ENCODE peak calls at places on chromosomes 13 and 19, in six cellular contexts. M, D, E, I, A and O are unnamed samples. For H3K27me3, the result is how much of the 10 kb centered on the place peaks cover.

GRCh38 chr19:15701757-15702589 is 25.9 kb upstream of the OR10H2 start:
- DNase-seq in A (no peak), E (no peak), D (no peak), M (no peak), I (no peak), O (no peak)

GRCh38 chr13:32267836-32268439 is 47.2 kb downstream of the ZAR1L start:
- DNase-seq in E (peak), D (peak), M (peak), I (no peak), A (no peak), O (peak)

GRCh38 chr19:32870154-32870573 is 597 bp upstream of the SLC7A9 start:
- DNase-seq in A (no peak), D (peak), M (no peak), I (no peak), E (no peak), O (peak)

GRCh38 chr13:94537740-94538630 is 58.0 kb downstream of the TGDS start:
- DNase-seq in M (no peak), A (no peak), I (no peak), D (no peak), E (no peak), O (no peak)

GRCh38 chr13:39317284-39317683 is 279.0 kb downstream of the NHLRC3 start:
- DNase-seq in M (no peak), I (peak), A (peak), D (no peak), E (no peak), O (no peak)

GRCh38 chr19:9828551-9829063 is 889 bp downstream of the UBL5 start:
- DNase-seq in A (no peak), M (no peak), E (no peak), D (no peak), I (no peak), O (no peak)

GRCh38 chr19:13887039-13887438 is 10.1 kb downstream of the NANOS3 start:
- DNase-seq in I (no peak), A (no peak), E (peak), M (no peak), D (no peak), O (peak)

GRCh38 chr19:10773969-10774368 is 56.1 kb downstream of the DNM2 start:
- DNase-seq in A (no peak), I (no peak), M (no peak), E (no peak), D (no peak), O (no peak)

GRCh38 chr19:41371541-41371940 is 4.8 kb upstream of the TMEM91 start:
- DNase-seq in I (no peak), A (no peak), M (no peak), E (no peak), D (no peak), O (no peak)

GRCh38 chr13:82298110-82298509 is 1584.2 kb downstream of the SLITRK1 start:
- DNase-seq in D (no peak), E (no peak), M (no peak), I (no peak), A (no peak), O (no peak)

GRCh38 chr19:8601796-8602195 is 8.7 kb downstream of the ADAMTS10 start:
- DNase-seq in D (no peak), M (no peak), E (no peak), A (no peak), I (no peak), O (no peak)

GRCh38 chr13:72379581-72379980 is 347.8 kb downstream of the MZT1 start:
- DNase-seq in I (no peak), D (no peak), E (no peak), A (no peak), M (no peak), O (no peak)

GRCh38 chr13:21670006-21670882 is 629 bp upstream of the FGF9 start:
- DNase-seq in A (no peak), D (peak), E (peak), I (peak), M (peak), O (peak)

GRCh38 chr19:7515471-7516226 is at the start of gene ZNF358:
- DNase-seq in E (no peak), M (no peak), I (peak), A (no peak), D (peak), O (peak)

GRCh38 chr19:7516878-7517277 is 975 bp downstream of the ZNF358 start:
- DNase-seq in D (no peak), I (no peak), M (no peak), A (no peak), E (no peak), O (peak)

GRCh38 chr19:7515091-7515470 is 822 bp upstream of the ZNF358 start:
- DNase-seq in A (no peak), I (no peak), M (no peak), D (no peak), E (no peak), O (peak)

GRCh38 chr19:7513809-7514642 is 1.9 kb upstream of the ZNF358 start:
- DNase-seq in E (no peak), I (no peak), M (no peak), A (no peak), D (no peak), O (no peak)

GRCh38 chr19:7516281-7516862 is 469 bp downstream of the ZNF358 start:
- DNase-seq in I (no peak), E (no peak), D (peak), A (no peak), M (no peak), O (no peak)
- H3K4me3 ChIP-seq in I (peak), E (no peak), D (peak), A (peak), M (no peak), O (peak)

GRCh38 chr13:99072356-99072755 is 94.5 kb upstream of the DOCK9 start:
- DNase-seq in E (no peak), M (no peak), D (no peak), A (no peak), I (no peak), O (no peak)

GRCh38 chr13:99074693-99075092 is 96.8 kb upstream of the DOCK9 start:
- DNase-seq in D (no peak), I (no peak), E (no peak), A (no peak), M (no peak), O (no peak)

GRCh38 chr13:99072941-99073340 is 95.1 kb upstream of the DOCK9 start:
- DNase-seq in A (no peak), D (no peak), M (no peak), E (no peak), I (no peak), O (no peak)

GRCh38 chr13:99078014-99078771 is 100.3 kb upstream of the DOCK9 start:
- DNase-seq in E (no peak), I (no peak), M (peak), D (no peak), A (no peak), O (no peak)

GRCh38 chr13:99075268-99076191 is 97.7 kb upstream of the DOCK9 start:
- DNase-seq in I (no peak), E (no peak), D (no peak), M (peak), A (no peak), O (no peak)
- H3K27me3 ChIP-seq in I (under half), E (under half), D (under half), M (under half), A (under half), O (under half)

GRCh38 chr19:3175761-3176714 is 2.5 kb upstream of the S1PR4 start:
- DNase-seq in D (no peak), M (peak), E (peak), I (no peak), A (no peak), O (peak)

GRCh38 chr19:3176715-3177501 is 1.7 kb upstream of the S1PR4 start:
- DNase-seq in M (no peak), E (peak), D (no peak), A (no peak), I (no peak), O (peak)

GRCh38 chr19:3178973-3179738 is 587 bp downstream of the S1PR4 start:
- DNase-seq in M (no peak), A (no peak), D (no peak), E (no peak), I (no peak), O (no peak)

GRCh38 chr19:3179739-3180293 is 1.2 kb downstream of the S1PR4 start:
- DNase-seq in M (no peak), I (no peak), D (no peak), E (no peak), A (no peak), O (peak)

DNA sequence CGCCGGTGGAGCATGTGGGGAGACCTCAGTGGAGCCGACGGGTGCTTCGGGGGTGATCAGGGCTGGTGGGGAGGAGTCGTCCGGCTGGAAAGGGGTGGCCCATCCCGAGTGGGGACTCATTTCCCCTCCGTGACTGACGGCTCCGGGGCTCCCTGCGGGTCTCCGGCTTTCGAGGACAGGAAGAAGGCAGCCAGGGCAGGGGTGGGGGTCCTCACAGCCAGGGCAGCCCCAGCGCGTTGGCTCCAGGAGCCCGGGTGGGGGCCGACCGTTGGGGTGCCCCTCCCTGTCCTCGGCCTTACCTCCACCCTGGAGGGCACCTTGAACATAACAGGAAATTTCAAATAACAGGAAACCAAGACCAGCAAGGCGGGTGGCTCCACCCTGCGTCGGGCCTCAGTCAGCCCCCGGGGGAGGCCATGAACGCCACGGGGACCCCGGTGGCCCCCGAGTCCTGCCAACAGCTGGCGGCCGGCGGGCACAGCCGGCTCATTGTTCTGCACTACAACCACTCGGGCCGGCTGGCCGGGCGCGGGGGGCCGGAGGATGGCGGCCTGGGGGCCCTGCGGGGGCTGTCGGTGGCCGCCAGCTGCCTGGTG is at the start of gene S1PR4:
- DNase-seq in I (no peak), M (peak), D (no peak), E (peak), A (no peak), O (peak)
- H3K4me3 ChIP-seq in I (no peak), M (peak), D (no peak), E (peak), A (no peak), O (no peak)

DNA sequence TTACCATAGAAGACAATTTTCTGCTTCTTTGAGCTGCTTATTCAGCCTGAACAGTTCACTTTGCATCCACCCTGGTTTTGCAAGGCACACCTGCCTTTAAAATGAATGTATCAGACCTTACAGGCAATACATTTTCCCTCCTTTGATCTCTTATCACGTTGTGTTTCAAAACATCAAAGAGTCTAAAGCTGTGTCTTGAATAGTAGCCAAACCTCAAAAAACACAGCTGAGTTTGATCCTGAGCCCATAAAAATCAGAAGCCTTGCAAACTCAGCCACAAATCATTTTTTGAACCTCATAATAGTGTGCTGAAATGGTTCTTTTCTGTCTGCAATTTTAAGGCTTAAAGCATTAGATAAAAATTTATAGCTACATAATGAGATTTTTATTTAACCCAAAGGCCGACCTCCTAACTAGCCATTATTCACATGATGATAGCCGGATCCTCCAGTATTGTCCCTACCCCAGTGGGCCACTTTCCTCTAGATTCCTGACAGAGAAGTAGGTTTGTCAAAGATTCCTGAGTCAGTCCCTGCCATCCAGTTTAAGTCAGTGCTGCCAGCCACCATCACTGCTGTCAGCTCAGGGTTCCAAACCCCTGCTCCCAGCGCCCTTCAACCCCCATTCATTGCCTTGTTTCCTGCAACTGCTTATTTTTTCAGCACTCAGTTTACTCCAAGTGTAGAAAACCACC is 71.8 kb downstream of the CAB39L start:
- DNase-seq in I (no peak), D (no peak), A (no peak), M (peak), E (no peak), O (no peak)
- H3K27me3 ChIP-seq in I (under half), D (under half), A (under half), M (under half), E (under half), O (under half)

DNA sequence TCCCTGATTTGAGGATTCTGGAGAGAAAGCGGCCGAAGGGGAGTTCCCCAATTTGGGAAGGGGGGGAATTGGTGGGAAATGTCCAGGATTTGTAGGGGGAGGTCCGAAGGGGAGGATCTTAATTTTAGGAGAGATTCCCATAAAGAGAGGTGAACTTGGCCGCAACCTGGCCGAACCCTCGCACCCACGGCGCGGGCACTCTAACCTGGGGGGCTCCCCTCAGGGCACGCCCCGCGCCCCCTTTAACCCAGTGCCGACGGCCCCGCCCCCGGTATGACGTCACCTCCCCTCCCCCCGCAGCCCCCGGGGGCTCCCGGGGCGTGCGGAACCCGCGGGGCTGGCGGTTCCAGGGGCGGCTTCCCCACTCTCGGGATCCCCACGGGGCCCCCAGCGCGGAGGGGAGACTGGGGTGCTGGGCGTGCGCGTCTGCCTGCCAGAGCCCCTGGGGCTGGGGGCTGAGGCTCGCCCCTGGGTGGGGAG is 1.1 kb downstream of the PTPRS start:
- DNase-seq in D (no peak), M (no peak), A (no peak), E (no peak), I (no peak), O (peak)
- H3K4me3 ChIP-seq in D (peak), M (no peak), A (peak), E (no peak), I (peak), O (peak)

GRCh38 chr19:6853868-6854267 is 33.5 kb upstream of the ADGRE1 start:
- DNase-seq in E (no peak), I (no peak), D (no peak), M (no peak), A (no peak), O (no peak)
- H3K27me3 ChIP-seq in E (under half), I (under half), D (under half), M (under half), A (under half), O (under half)

DNA sequence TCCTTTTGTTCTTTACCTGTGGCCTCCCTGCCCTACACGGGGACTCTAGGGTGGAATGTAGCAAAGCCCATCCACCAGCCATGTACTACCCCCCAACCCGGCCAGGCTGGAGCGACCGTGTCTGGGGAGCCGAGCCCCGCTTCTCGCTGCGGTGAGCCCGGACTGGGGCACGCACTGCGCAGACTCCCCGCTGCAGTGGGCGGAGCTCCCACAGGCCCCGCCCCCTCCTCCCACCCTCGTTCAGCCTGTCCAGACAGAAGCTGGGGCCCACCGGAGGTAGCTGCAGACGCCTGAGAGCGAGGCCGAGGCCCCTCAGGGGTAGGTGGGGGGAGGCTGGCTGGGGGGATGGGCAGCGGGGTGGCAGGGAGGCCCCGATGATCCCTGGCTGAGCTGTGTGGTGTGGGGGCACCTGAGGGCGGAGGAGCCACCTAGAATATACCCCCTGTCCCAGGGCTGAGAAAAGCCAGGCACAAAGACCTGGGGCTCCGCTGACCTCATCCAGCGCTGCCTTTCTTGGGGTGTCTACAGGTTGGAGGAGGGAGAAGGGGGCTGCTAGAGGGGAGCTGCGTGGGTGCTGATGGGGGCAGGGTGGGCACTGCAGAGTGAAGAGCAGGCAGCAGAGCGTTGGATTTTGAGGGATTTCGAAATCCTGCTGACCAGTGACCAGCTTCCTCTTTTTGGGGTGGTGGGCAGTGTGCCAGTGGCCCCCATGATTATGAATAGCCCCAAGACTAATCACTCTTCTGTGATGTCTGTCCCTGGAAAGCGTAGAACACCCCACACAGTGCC is 17.3 kb downstream of the PLD3 start:
- DNase-seq in A (peak), E (peak), I (peak), D (peak), M (no peak), O (peak)
- H3K4me3 ChIP-seq in A (peak), E (no peak), I (peak), D (peak), M (no peak), O (peak)